ENCODE peak calls at places on chromosomes 5 and 9, in ten cellular contexts. X is NB4; H is GM12878; E is epithelial cell of esophagus; Z is AG10803; D is CD8-positive, alpha-beta memory T cell; L is fibroblast of lung; U is heart left ventricle; A is cardiac fibroblast; O is SJCRH30. Q is an unnamed sample.

GRCh38 chr5:171340042-171340441 is 31.0 kb downstream of the TLX3 start:
- DNase-seq in O (no peak), Z (no peak), H (no peak), E (no peak), D (no peak), A (no peak), X (no peak), U (no peak), L (no peak), Q (no peak)

GRCh38 chr5:101943784-101944183 is 352.3 kb downstream of the SLCO4C1 start:
- DNase-seq in O (no peak), D (no peak), L (no peak), A (no peak), X (peak), E (peak), H (no peak), U (no peak), Z (no peak), Q (no peak)

GRCh38 chr5:33075731-33076130 is 364.6 kb downstream of the NPR3 start:
- DNase-seq in O (no peak), X (no peak), D (no peak), Z (no peak), E (peak), L (peak), U (no peak), A (peak), H (no peak), Q (no peak)

GRCh38 chr9:98383758-98384157 is 128.3 kb upstream of the TBC1D2 start:
- DNase-seq in X (no peak), L (peak), A (peak), O (no peak), U (no peak), Z (peak), D (no peak), E (no peak), H (no peak), Q (no peak)

GRCh38 chr5:54758038-54758437 is 227.4 kb downstream of the ESM1 start:
- DNase-seq in E (peak), A (peak), Z (peak), H (no peak), D (no peak), O (no peak), X (no peak), L (peak), U (no peak), Q (no peak)

GRCh38 chr5:109585012-109585599 is 104.6 kb upstream of the MAN2A1 start:
- DNase-seq in H (no peak), O (no peak), U (no peak), Z (peak), D (no peak), E (peak), X (no peak), A (peak), L (peak), Q (no peak)

GRCh38 chr9:134258332-134258731 is 67.9 kb upstream of the RXRA start:
- DNase-seq in L (no peak), O (no peak), A (no peak), Z (no peak), E (no peak), D (no peak), X (no peak), H (no peak), U (no peak), Q (no peak)

GRCh38 chr5:88518131-88519016 is 249.7 kb upstream of the TMEM161B start:
- DNase-seq in Z (no peak), O (peak), A (no peak), L (no peak), H (no peak), D (no peak), X (peak), E (no peak), U (no peak), Q (no peak)

GRCh38 chr5:133885566-133885965 is 82.9 kb downstream of the C5orf15 start:
- DNase-seq in L (no peak), A (no peak), U (no peak), Z (no peak), E (no peak), O (no peak), H (no peak), D (no peak), X (no peak), Q (peak)

GRCh38 chr9:89178162-89179120 is at the start of gene SHC3:
- DNase-seq in Z (peak), E (no peak), U (no peak), D (no peak), L (peak), H (no peak), X (peak), A (peak), O (no peak), Q (no peak)

GRCh38 chr5:90017236-90017635 is 392.3 kb downstream of the CETN3 start:
- DNase-seq in U (no peak), X (no peak), O (no peak), Z (no peak), A (no peak), D (no peak), H (no peak), L (no peak), E (no peak), Q (no peak)

GRCh38 chr5:96297290-96297689 is 135.8 kb downstream of the PCSK1 start:
- DNase-seq in X (peak), D (no peak), E (peak), O (peak), Z (peak), U (peak), A (peak), H (no peak), L (peak), Q (peak)

GRCh38 chr5:76291305-76292077 is 111.6 kb upstream of the IQGAP2 start:
- DNase-seq in U (no peak), L (no peak), X (no peak), O (peak), E (peak), H (no peak), Z (no peak), D (no peak), A (no peak), Q (no peak)

GRCh38 chr5:32687167-32687831 is 23.8 kb upstream of the NPR3 start:
- DNase-seq in D (no peak), U (peak), L (no peak), X (no peak), A (peak), H (no peak), Z (peak), O (peak), E (no peak), Q (no peak)

GRCh38 chr9:134502261-134503211 is 139.1 kb upstream of the COL5A1 start:
- DNase-seq in E (no peak), A (peak), H (no peak), D (no peak), O (peak), Z (peak), X (peak), U (peak), L (peak), Q (peak)

GRCh38 chr5:107670028-107670926 is 460 bp downstream of the EFNA5 start:
- DNase-seq in O (peak), D (no peak), E (peak), L (peak), A (peak), H (no peak), Z (no peak), X (no peak), U (peak), Q (peak)

GRCh38 chr5:60670764-60671163 is 29.2 kb downstream of the DEPDC1B start:
- DNase-seq in L (no peak), O (no peak), U (no peak), D (no peak), Z (no peak), H (no peak), E (no peak), A (no peak), X (no peak), Q (no peak)

GRCh38 chr5:137332296-137332695 is 166.8 kb downstream of the SPOCK1 start:
- DNase-seq in Z (no peak), L (no peak), O (no peak), U (peak), D (no peak), A (no peak), E (no peak), H (no peak), X (no peak), Q (no peak)

GRCh38 chr9:95763983-95764382 is 111.5 kb upstream of the ERCC6L2 start:
- DNase-seq in H (no peak), L (no peak), A (no peak), X (no peak), Z (no peak), O (peak), D (no peak), E (no peak), U (no peak), Q (no peak)

GRCh38 chr9:121779381-121780117 is 128.1 kb downstream of the DAB2IP start:
- DNase-seq in U (peak), O (no peak), H (peak), A (no peak), X (no peak), D (no peak), Z (no peak), E (no peak), L (no peak), Q (peak)

GRCh38 chr9:78132688-78133033 is 101.0 kb upstream of the GNAQ start:
- DNase-seq in Z (no peak), O (no peak), E (no peak), U (no peak), A (no peak), D (no peak), H (no peak), L (peak), X (peak), Q (no peak)

GRCh38 chr5:137071941-137072340 is 427.2 kb downstream of the SPOCK1 start:
- DNase-seq in L (no peak), E (no peak), A (peak), Z (peak), H (no peak), U (no peak), X (no peak), O (no peak), D (no peak), Q (no peak)

GRCh38 chr5:139417214-139417613 is 13.3 kb upstream of the SPATA24 start:
- DNase-seq in Z (no peak), O (peak), L (peak), A (no peak), E (peak), U (peak), X (no peak), D (no peak), H (no peak), Q (peak)

GRCh38 chr5:149497357-149497756 is 53.9 kb downstream of the CSNK1A1 start:
- DNase-seq in L (peak), X (no peak), A (peak), O (no peak), Z (peak), U (no peak), D (no peak), H (no peak), E (no peak), Q (no peak)

GRCh38 chr5:5335708-5336211 is 86.7 kb upstream of the ICE1 start:
- DNase-seq in H (no peak), L (peak), E (peak), U (no peak), D (no peak), X (no peak), Z (peak), O (no peak), A (peak), Q (no peak)

DNA sequence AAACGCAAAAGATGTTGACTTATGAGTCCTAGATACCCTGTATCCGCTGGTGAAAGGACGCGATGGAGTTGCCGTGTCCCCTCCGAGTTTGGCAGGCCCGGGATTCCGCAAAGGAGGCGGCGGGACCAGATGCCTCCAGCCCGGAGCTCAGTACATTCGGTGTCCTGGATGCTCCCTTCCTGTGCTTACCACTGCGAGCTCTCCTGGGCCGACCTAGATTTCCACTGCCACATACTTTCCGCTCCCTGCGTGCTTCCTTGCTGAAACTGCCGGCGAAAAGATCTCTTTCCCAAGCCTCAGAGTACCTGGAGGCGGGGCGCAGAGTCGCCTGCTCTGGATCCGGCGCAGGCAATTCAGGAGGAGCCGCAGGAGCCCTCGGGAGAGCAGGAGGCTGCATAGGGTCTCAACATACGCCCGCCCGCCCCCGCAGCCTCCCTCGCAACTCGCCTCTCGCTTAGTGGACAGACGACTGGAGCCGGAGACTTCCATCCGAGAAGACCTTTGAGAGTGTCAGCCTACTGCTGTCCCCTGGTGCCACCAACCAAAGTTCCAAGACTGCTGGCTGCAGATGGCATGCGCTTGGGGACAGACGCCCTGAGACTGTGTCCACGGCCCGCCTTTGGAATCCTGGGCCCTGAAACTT is 39.8 kb downstream of the ANXA2R start:
- DNase-seq in U (no peak), O (no peak), D (no peak), H (no peak), X (no peak), A (no peak), Z (peak), L (peak), E (peak), Q (no peak)
- H3K4me3 ChIP-seq in U (peak), O (no peak), D (no peak), H (no peak), X (no peak), A (peak), Z (peak), L (peak), E (peak), Q (peak)

DNA sequence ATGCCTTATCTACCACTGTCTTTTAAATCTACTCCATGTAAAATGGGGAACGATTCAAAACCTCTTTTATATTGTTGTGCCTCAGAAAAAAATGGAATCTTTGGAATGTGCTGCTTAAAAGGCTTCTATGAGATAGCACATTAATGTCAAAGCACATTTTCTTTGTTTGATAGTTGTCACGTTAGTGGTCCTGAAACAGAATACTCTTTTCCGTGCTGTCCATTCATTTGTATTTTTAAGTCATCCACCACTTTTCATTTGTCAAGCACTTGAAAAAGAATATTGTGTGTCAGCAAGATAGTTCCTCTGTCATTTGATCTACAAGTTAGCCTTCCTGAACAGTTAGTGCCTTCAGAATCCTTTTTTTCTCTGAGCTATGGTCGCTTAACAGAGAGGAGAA is 246.9 kb downstream of the MAST4 start:
- DNase-seq in H (no peak), E (no peak), Z (no peak), L (no peak), A (peak), U (no peak), O (no peak), X (no peak), D (no peak), Q (no peak)
- H3K4me3 ChIP-seq in H (no peak), E (no peak), Z (no peak), L (no peak), A (no peak), U (no peak), O (no peak), X (no peak), D (no peak), Q (no peak)

GRCh38 chr9:11194249-11194648 is 581.4 kb upstream of the PTPRD start:
- DNase-seq in U (no peak), E (no peak), H (no peak), D (no peak), L (no peak), X (no peak), Z (no peak), O (no peak), A (no peak), Q (no peak)
- H3K4me3 ChIP-seq in U (no peak), E (no peak), H (no peak), D (no peak), L (no peak), X (no peak), Z (no peak), O (no peak), A (no peak), Q (no peak)

DNA sequence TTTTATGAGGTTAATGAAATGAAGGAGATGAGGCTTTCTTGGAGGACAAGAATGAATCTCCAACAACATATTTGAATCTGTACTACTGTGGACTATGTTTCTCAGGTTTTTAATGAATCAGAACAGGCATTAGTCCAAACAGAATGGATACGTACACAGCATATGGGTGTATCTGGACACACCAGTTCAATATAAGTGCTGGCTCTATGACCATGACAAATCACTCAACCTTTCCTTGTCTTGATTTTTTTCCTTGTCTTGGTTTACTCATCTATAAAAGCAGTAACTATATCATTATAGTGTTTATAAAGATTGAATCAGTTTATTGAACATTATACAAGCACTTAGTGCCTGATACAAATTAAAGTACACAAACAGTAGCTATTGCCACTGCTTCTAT is 104.1 kb downstream of the AP3B1 start:
- DNase-seq in A (no peak), E (no peak), D (no peak), U (no peak), X (no peak), O (no peak), H (no peak), Z (no peak), L (no peak), Q (no peak)
- H3K4me3 ChIP-seq in A (no peak), E (no peak), D (no peak), U (no peak), X (no peak), O (no peak), H (no peak), Z (no peak), L (no peak), Q (no peak)

GRCh38 chr5:175745212-175745611 is 87.3 kb downstream of the HRH2 start:
- DNase-seq in D (no peak), Z (no peak), X (no peak), H (no peak), A (no peak), E (no peak), L (no peak), O (no peak), U (no peak), Q (no peak)

GRCh38 chr5:175748650-175749049 is 90.8 kb downstream of the HRH2 start:
- DNase-seq in Z (no peak), X (no peak), L (no peak), D (no peak), A (no peak), O (no peak), H (no peak), E (no peak), U (no peak), Q (no peak)

GRCh38 chr5:175747539-175748060 is 89.7 kb downstream of the HRH2 start:
- DNase-seq in O (no peak), Z (no peak), H (no peak), L (no peak), E (no peak), A (no peak), U (no peak), D (no peak), X (no peak), Q (no peak)

GRCh38 chr5:175749591-175749990 is 91.7 kb downstream of the HRH2 start:
- DNase-seq in D (no peak), L (no peak), E (no peak), U (no peak), X (no peak), Z (no peak), H (no peak), A (no peak), O (no peak), Q (no peak)

GRCh38 chr5:175746851-175747250 is 89.0 kb downstream of the HRH2 start:
- DNase-seq in D (no peak), L (peak), X (no peak), A (peak), H (no peak), O (peak), Z (no peak), E (peak), U (no peak), Q (no peak)
- H3K4me3 ChIP-seq in D (no peak), L (no peak), X (no peak), A (no peak), H (no peak), O (no peak), Z (no peak), E (no peak), U (no peak), Q (no peak)

GRCh38 chr5:117054808-117055398 is 480.3 kb upstream of the SEMA6A start:
- DNase-seq in H (no peak), A (no peak), U (no peak), X (no peak), Z (no peak), O (peak), L (peak), E (no peak), D (no peak), Q (no peak)
- H3K4me3 ChIP-seq in H (no peak), A (no peak), U (no peak), X (no peak), Z (no peak), O (no peak), L (no peak), E (no peak), D (no peak), Q (no peak)

Q was measured in sigmoid colon.